ENCODE peak calls at places on chromosomes 11 and 22, in nine cellular contexts. A is midbrain; Z is stimulated activated naive CD8-positive, alpha-beta T cell treated with anti-CD3 and anti-CD28 coated beads, Interleukin-15, Interleukin-2, amounts not matched to agents 100 U/mL and 50 U/mL, for 24 hours; R is Right ventricle myocardium superior; U is stimulated activated CD8-positive, alpha-beta memory T cell treated with anti-CD3 and anti-CD28 coated beads, Interleukin-2, amount 100 ng/mL, for 48 hours; H is activated CD8-positive, alpha-beta memory T cell treated with anti-CD3 and anti-CD28 coated beads, Interleukin-2, amount 10 ng/mL, durations not matched to agents 7 days and 5 days; X is ACHN; I is amniotic stem cell; T is fibroblast of pulmonary artery. S is an unnamed sample.

GRCh38 chr11:34425863-34426262 is 12.9 kb upstream of the CAT start:
- DNase-seq in A (no peak), Z (no peak), R (no peak), U (no peak), H (no peak), X (no peak), I (no peak), T (no peak), S (no peak)

GRCh38 chr11:108199446-108200321 is 22.8 kb downstream of the NPAT start:
- DNase-seq in A (no peak), Z (peak), R (no peak), U (peak), H (no peak), X (no peak), I (no peak), T (peak), S (peak)

GRCh38 chr22:50074056-50074455 is 11.2 kb downstream of the MLC1 start:
- DNase-seq in A (no peak), Z (no peak), R (no peak), U (no peak), H (no peak), X (no peak), I (no peak), T (no peak), S (no peak)

GRCh38 chr11:3165916-3166267 is 782 bp upstream of the OSBPL5 start:
- DNase-seq in A (no peak), Z (no peak), R (peak), U (no peak), H (no peak), X (no peak), I (no peak), T (no peak), S (no peak)

GRCh38 chr22:23110922-23111527 is 30.8 kb downstream of the RSPH14 start:
- DNase-seq in A (no peak), Z (no peak), R (no peak), U (no peak), H (no peak), X (no peak), I (no peak), T (no peak), S (peak)

GRCh38 chr22:22666307-22667091 is 22.1 kb downstream of the GGTLC2 start:
- DNase-seq in A (no peak), Z (peak), R (no peak), U (no peak), H (no peak), X (peak), I (no peak), T (peak), S (peak)

GRCh38 chr22:22709719-22710445 is 65.5 kb downstream of the GGTLC2 start:
- DNase-seq in A (no peak), Z (no peak), R (no peak), U (no peak), H (peak), X (peak), I (no peak), T (no peak), S (no peak)

GRCh38 chr22:40862537-40862936 is 624 bp upstream of the DNAJB7 start:
- DNase-seq in A (no peak), Z (no peak), R (no peak), U (no peak), H (no peak), X (no peak), I (no peak), T (no peak), S (no peak)

GRCh38 chr11:59705281-59705680 is 8.4 kb downstream of the OR10V1 start:
- DNase-seq in A (no peak), Z (no peak), R (no peak), U (no peak), H (no peak), X (no peak), I (no peak), T (no peak), S (no peak)

GRCh38 chr11:125164422-125165110 is at the start of gene PKNOX2:
- DNase-seq in A (peak), Z (peak), R (peak), U (peak), H (peak), X (peak), I (no peak), T (peak), S (peak)

GRCh38 chr11:127818625-127819024 is 768.7 kb downstream of the ETS1 start:
- DNase-seq in A (no peak), Z (no peak), R (no peak), U (no peak), H (no peak), X (no peak), I (no peak), T (no peak), S (no peak)

GRCh38 chr22:42613869-42614268 is 814 bp downstream of the POLDIP3 start:
- DNase-seq in A (no peak), Z (peak), R (no peak), U (no peak), H (peak), X (no peak), I (no peak), T (no peak), S (no peak)

GRCh38 chr11:61091373-61092279 is 10.7 kb upstream of the CD5 start:
- DNase-seq in A (no peak), Z (peak), R (no peak), U (no peak), H (peak), X (no peak), I (no peak), T (peak), S (no peak)

GRCh38 chr11:61079416-61080150 is 22.7 kb upstream of the CD5 start:
- DNase-seq in A (no peak), Z (peak), R (no peak), U (no peak), H (no peak), X (no peak), I (no peak), T (no peak), S (no peak)

GRCh38 chr11:120248551-120249278 is 8.8 kb downstream of the POU2F3 start:
- DNase-seq in A (no peak), Z (peak), R (no peak), U (no peak), H (peak), X (peak), I (no peak), T (peak), S (no peak)

GRCh38 chr11:93192163-93192562 is 5.6 kb downstream of the SLC36A4 start:
- DNase-seq in A (no peak), Z (no peak), R (no peak), U (no peak), H (no peak), X (no peak), I (no peak), T (peak), S (no peak)

GRCh38 chr11:85759915-85760314 is 51.0 kb downstream of the SYTL2 start:
- DNase-seq in A (no peak), Z (no peak), R (no peak), U (no peak), H (no peak), X (peak), I (no peak), T (peak), S (no peak)

GRCh38 chr22:38144025-38144405 is 33.5 kb upstream of the BAIAP2L2 start:
- DNase-seq in A (no peak), Z (no peak), R (peak), U (no peak), H (no peak), X (peak), I (no peak), T (no peak), S (no peak)

GRCh38 chr11:69662806-69663205 is 12.3 kb downstream of the LTO1 start:
- DNase-seq in A (no peak), Z (no peak), R (peak), U (no peak), H (no peak), X (no peak), I (no peak), T (no peak), S (no peak)

GRCh38 chr22:47582067-47582466 is 819.6 kb downstream of the TBC1D22A start:
- DNase-seq in A (no peak), Z (no peak), R (no peak), U (no peak), H (no peak), X (no peak), I (no peak), T (no peak), S (no peak)

GRCh38 chr11:69718147-69718546 is 14.3 kb upstream of the FGF19 start:
- DNase-seq in A (no peak), Z (peak), R (peak), U (peak), H (no peak), X (peak), I (no peak), T (peak), S (no peak)